ENCODE peak calls at places on chromosomes 2 and 18, in four cellular contexts. One of them, this sample, is unnamed.

GRCh38 chr2:137192366-137193315 is 427.3 kb downstream of the THSD7B start:
- DNase-seq in lower leg skin: no peak
- DNase-seq in psoas muscle: no peak
- DNase-seq in M059J: peak
- DNase-seq in this sample: no peak

GRCh38 chr2:221166283-221166682 is 405.8 kb downstream of the EPHA4 start:
- DNase-seq in lower leg skin: no peak
- DNase-seq in psoas muscle: peak
- DNase-seq in M059J: no peak
- DNase-seq in this sample: no peak

GRCh38 chr2:84395819-84396218 is 63.3 kb downstream of the SUCLG1 start:
- DNase-seq in lower leg skin: no peak
- DNase-seq in psoas muscle: no peak
- DNase-seq in M059J: peak
- DNase-seq in this sample: no peak

GRCh38 chr18:2921778-2922177 is 75.0 kb downstream of the EMILIN2 start:
- DNase-seq in lower leg skin: no peak
- DNase-seq in psoas muscle: no peak
- DNase-seq in M059J: no peak
- DNase-seq in this sample: no peak

GRCh38 chr2:54545700-54546450 is 89.7 kb downstream of the SPTBN1 start:
- DNase-seq in lower leg skin: no peak
- DNase-seq in psoas muscle: no peak
- DNase-seq in M059J: peak
- DNase-seq in this sample: no peak

GRCh38 chr18:75923169-75923568 is 495.7 kb upstream of the SMIM21 start:
- DNase-seq in lower leg skin: no peak
- DNase-seq in psoas muscle: peak
- DNase-seq in M059J: peak
- DNase-seq in this sample: peak

GRCh38 chr2:203708846-203709815 is 2.7 kb downstream of the CD28 start:
- DNase-seq in lower leg skin: no peak
- DNase-seq in psoas muscle: no peak
- DNase-seq in M059J: no peak
- DNase-seq in this sample: no peak

GRCh38 chr18:13218376-13219011 is at the start of gene LDLRAD4:
- DNase-seq in lower leg skin: peak
- DNase-seq in psoas muscle: peak
- DNase-seq in M059J: no peak
- DNase-seq in this sample: no peak

GRCh38 chr2:169012812-169013627 is 18.1 kb downstream of the ABCB11 start:
- DNase-seq in lower leg skin: no peak
- DNase-seq in psoas muscle: no peak
- DNase-seq in M059J: peak
- DNase-seq in this sample: no peak

GRCh38 chr2:72917138-72917874 is at the start of gene EMX1:
- DNase-seq in lower leg skin: peak
- DNase-seq in psoas muscle: no peak
- DNase-seq in M059J: peak
- DNase-seq in this sample: peak

GRCh38 chr2:229884775-229885699 is 36.8 kb downstream of the TRIP12 start:
- DNase-seq in lower leg skin: no peak
- DNase-seq in psoas muscle: no peak
- DNase-seq in M059J: no peak
- DNase-seq in this sample: no peak

GRCh38 chr2:98691307-98691706 is 39.6 kb downstream of the MGAT4A start:
- DNase-seq in lower leg skin: no peak
- DNase-seq in psoas muscle: no peak
- DNase-seq in M059J: peak
- DNase-seq in this sample: no peak

GRCh38 chr2:170710609-170710979 is 4.5 kb upstream of the SP5 start:
- DNase-seq in lower leg skin: no peak
- DNase-seq in psoas muscle: no peak
- DNase-seq in M059J: no peak
- DNase-seq in this sample: no peak

GRCh38 chr18:3266062-3266608 is 4.2 kb downstream of the MYL12B start:
- DNase-seq in lower leg skin: no peak
- DNase-seq in psoas muscle: peak
- DNase-seq in M059J: no peak
- DNase-seq in this sample: no peak

GRCh38 chr18:21914739-21915319 is 174.2 kb downstream of the MIB1 start:
- DNase-seq in lower leg skin: no peak
- DNase-seq in psoas muscle: no peak
- DNase-seq in M059J: peak
- DNase-seq in this sample: no peak

GRCh38 chr18:48408727-48409590 is at the start of gene ZBTB7C:
- DNase-seq in lower leg skin: no peak
- DNase-seq in psoas muscle: peak
- DNase-seq in M059J: peak
- DNase-seq in this sample: no peak